ENCODE peak calls at places on chromosomes 16 and 17, in seven cellular contexts. J, S, R, Q, M, E and U are unnamed samples.
A peak's percentile ranks its signal among the peaks of the same experiment; 100 is the strongest.

GRCh38 chr16:14668556-14669223 is 25.4 kb downstream of the PLA2G10 start:
- DNase-seq in E (no peak), S (no peak), M (no peak), R (no peak), Q (no peak), J (no peak), U (no peak)

GRCh38 chr17:21843318-21843865 is 151.1 kb downstream of the KCNJ18 start:
- DNase-seq in Q (no peak), S (no peak), J (no peak), R (peak; percentile 35), M (no peak), E (peak; percentile 1), U (no peak)

GRCh38 chr17:58755577-58756245 is at the start of gene PPM1E:
- DNase-seq in E (peak; percentile 82), S (peak; percentile 38), J (peak; percentile 71), R (peak; percentile 69), Q (peak; percentile 49), M (no peak), U (peak; percentile 80)

GRCh38 chr17:75813081-75814020 is 28.7 kb downstream of the UNK start:
- DNase-seq in M (no peak), E (no peak), J (no peak), S (no peak), R (no peak), Q (no peak), U (no peak)

GRCh38 chr17:39863244-39863917 is 731 bp downstream of the IKZF3 start:
- DNase-seq in Q (no peak), S (no peak), M (no peak), J (no peak), R (no peak), E (no peak), U (no peak)

GRCh38 chr16:89150090-89150835 is 21.3 kb upstream of the CDH15 start:
- DNase-seq in Q (no peak), E (no peak), J (no peak), S (no peak), M (no peak), R (peak; percentile 44), U (no peak)

GRCh38 chr17:61118871-61119270 is 280.8 kb upstream of the TBX2 start:
- DNase-seq in J (no peak), R (no peak), S (no peak), Q (no peak), E (no peak), M (no peak), U (no peak)

GRCh38 chr17:78748730-78749317 is 33.2 kb downstream of the CYTH1 start:
- DNase-seq in E (no peak), R (peak; percentile 81), Q (no peak), S (peak; percentile 45), J (peak; percentile 58), M (peak; percentile 74), U (no peak)

GRCh38 chr17:48134912-48135480 is 27.4 kb downstream of the SNX11 start:
- DNase-seq in R (no peak), Q (no peak), E (peak; percentile 32), J (no peak), M (no peak), S (no peak), U (no peak)

GRCh38 chr16:54783226-54783625 is 147.4 kb upstream of the IRX5 start:
- DNase-seq in J (no peak), E (no peak), R (no peak), Q (no peak), M (no peak), S (no peak), U (no peak)

GRCh38 chr16:27374231-27374793 is 27.7 kb upstream of the IL21R start:
- DNase-seq in J (no peak), S (no peak), Q (no peak), M (peak; percentile 80), E (peak; percentile 44), R (no peak), U (no peak)

GRCh38 chr17:73088561-73088960 is 3.9 kb downstream of the SLC39A11 start:
- DNase-seq in J (no peak), R (no peak), Q (no peak), E (no peak), M (no peak), S (no peak), U (no peak)

GRCh38 chr16:80500116-80500859 is 40.5 kb upstream of the DYNLRB2 start:
- DNase-seq in R (no peak), Q (no peak), M (no peak), S (no peak), J (no peak), E (no peak), U (no peak)

GRCh38 chr16:32116080-32116479 is 137.0 kb upstream of the TP53TG3D start:
- DNase-seq in R (peak; percentile 48), Q (no peak), S (no peak), J (no peak), E (peak; percentile 2), M (no peak), U (no peak)

GRCh38 chr16:21117567-21117966 is 33.1 kb downstream of the DNAH3 start:
- DNase-seq in E (no peak), S (no peak), J (no peak), R (no peak), M (no peak), Q (no peak), U (no peak)

GRCh38 chr16:66486773-66487579 is 59.9 kb downstream of the BEAN1 start:
- DNase-seq in Q (no peak), E (no peak), J (peak; percentile 29), R (no peak), S (peak; percentile 93), M (no peak), U (no peak)

GRCh38 chr17:42853968-42854790 is 3.2 kb downstream of the AOC3 start:
- DNase-seq in J (no peak), E (no peak), M (no peak), R (peak; percentile 52), S (no peak), Q (no peak), U (no peak)

GRCh38 chr17:20073056-20073979 is 64.2 kb downstream of the SPECC1 start:
- DNase-seq in R (no peak), M (no peak), E (peak; percentile 55), Q (peak; percentile 60), J (peak; percentile 49), S (peak; percentile 46), U (no peak)

GRCh38 chr16:79334127-79334526 is 266.4 kb downstream of the MAF start:
- DNase-seq in R (no peak), E (no peak), S (no peak), M (no peak), J (peak; percentile 20), Q (no peak), U (peak; percentile 59)
- TF ChIP-seq CTCF in R (peak; percentile 36), E (peak; percentile 8), S (no peak), M (no peak), J (no peak), Q (no peak), U (peak; percentile 80)

GRCh38 chr17:7886227-7887037 is 2.2 kb upstream of the CHD3 start:
- DNase-seq in M (no peak), Q (peak; percentile 58), R (no peak), J (peak; percentile 26), S (peak; percentile 30), E (peak; percentile 35), U (peak; percentile 44)

GRCh38 chr17:7888184-7888920 is at the start of gene CHD3:
- DNase-seq in S (peak; percentile 21), E (no peak), J (peak; percentile 4), Q (peak; percentile 33), R (no peak), M (no peak), U (no peak)

GRCh38 chr17:7887038-7887481 is 1.5 kb upstream of the CHD3 start:
- DNase-seq in J (no peak), R (no peak), S (no peak), E (no peak), Q (no peak), M (no peak), U (no peak)

GRCh38 chr17:7887482-7888183 is 956 bp upstream of the CHD3 start:
- DNase-seq in Q (peak; percentile 93), M (peak; percentile 75), S (peak; percentile 99), E (peak; percentile 91), R (peak; percentile 95), J (peak; percentile 96), U (peak; percentile 84)

DNA sequence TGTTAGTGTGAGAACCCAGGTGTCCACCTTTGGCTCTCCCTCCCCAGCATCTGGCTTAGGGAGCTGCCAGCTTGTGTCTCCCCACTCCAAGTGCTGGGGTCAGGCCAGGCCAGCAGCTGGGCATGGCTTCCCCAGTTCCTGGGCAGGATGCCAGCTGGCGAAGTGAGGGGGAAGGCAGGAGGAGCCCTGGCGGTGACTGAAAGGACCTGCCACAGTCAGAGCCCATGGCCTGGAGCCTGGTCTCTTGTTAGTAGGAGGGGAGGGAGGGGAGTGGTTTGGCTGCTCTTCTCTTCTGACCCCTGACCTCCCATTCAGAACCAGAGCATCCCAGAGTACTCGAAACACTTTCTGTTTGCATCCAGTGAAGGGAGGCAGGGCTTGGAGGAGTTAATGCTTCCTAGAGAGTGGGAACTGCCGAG is 586 bp downstream of the CHD3 start:
- DNase-seq in Q (peak; percentile 93), J (peak; percentile 99), M (no peak), R (peak; percentile 99), S (peak; percentile 96), E (no peak), U (peak; percentile 49)
- TF ChIP-seq CTCF in Q (peak; percentile 30), J (peak; percentile 77), M (no peak), R (peak; percentile 57), S (peak; percentile 47), E (no peak), U (no peak)

GRCh38 chr16:78607465-78607864 is 508.0 kb downstream of the WWOX start:
- DNase-seq in M (no peak), R (no peak), E (no peak), J (no peak), Q (peak; percentile 21), S (no peak), U (no peak)

GRCh38 chr16:78607022-78607421 is 507.6 kb downstream of the WWOX start:
- DNase-seq in R (no peak), S (no peak), Q (no peak), E (no peak), J (no peak), M (no peak), U (no peak)

GRCh38 chr16:78609542-78610253 is 510.2 kb downstream of the WWOX start:
- DNase-seq in E (no peak), S (no peak), Q (no peak), M (no peak), R (no peak), J (no peak), U (no peak)

GRCh38 chr16:78606572-78606971 is 507.1 kb downstream of the WWOX start:
- DNase-seq in R (no peak), J (no peak), Q (no peak), S (no peak), M (no peak), E (no peak), U (no peak)

DNA sequence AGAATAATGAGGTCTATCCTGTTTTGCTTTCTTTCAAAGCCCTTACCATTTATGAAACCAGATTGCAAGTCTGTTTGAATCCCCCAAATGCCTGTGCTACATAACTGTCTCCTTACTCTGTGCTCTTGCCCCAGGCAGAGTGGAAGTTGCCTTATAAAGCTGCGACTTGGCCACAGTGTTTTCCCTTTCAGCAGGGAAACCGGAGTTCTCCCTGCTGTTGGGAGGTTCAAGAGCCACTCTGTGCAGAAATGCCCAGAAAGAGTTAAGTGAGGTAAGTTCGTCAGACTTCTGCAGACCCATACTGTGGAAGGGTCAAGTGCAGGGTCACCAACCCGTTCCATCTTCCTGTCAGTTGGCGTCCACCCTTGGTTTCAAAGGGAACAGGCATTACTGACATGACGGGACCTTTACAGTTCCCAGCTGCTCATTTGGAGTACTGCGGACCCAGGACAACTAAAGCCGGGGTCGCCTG is 508.9 kb downstream of the WWOX start:
- DNase-seq in E (no peak), M (no peak), S (no peak), J (no peak), R (no peak), Q (peak; percentile 24), U (no peak)
- TF ChIP-seq CTCF in E (no peak), M (no peak), S (no peak), J (no peak), R (no peak), Q (no peak), U (no peak)

GRCh38 chr17:50076221-50076590 is 18.9 kb upstream of the PDK2 start:
- DNase-seq in S (no peak), E (no peak), R (no peak), Q (no peak), M (no peak), J (no peak), U (no peak)
- TF ChIP-seq CTCF in S (no peak), E (no peak), R (no peak), Q (no peak), M (no peak), J (no peak), U (no peak)